ENCODE peak calls at places on chromosomes 1 and 21, in four cellular contexts. P is SK-N-SH, Z is stomach, U is esophagus muscularis mucosa. I is an unnamed sample. For H3K36me3, the result is how much of the 10 kb centered on the place peaks cover.

GRCh38 chr1:211612786-211613107 is 33.8 kb upstream of the SLC30A1 start:
- DNase-seq in P (no peak), Z (no peak), U (no peak), I (no peak)

GRCh38 chr1:117110774-117111173 is 10.8 kb downstream of the TRIM45 start:
- DNase-seq in P (no peak), Z (no peak), U (no peak), I (no peak)

GRCh38 chr21:36976882-36977651 is 10.6 kb upstream of the HLCS start:
- DNase-seq in P (peak), Z (no peak), U (no peak), I (peak)

GRCh38 chr1:41476807-41477361 is 7.6 kb downstream of the EDN2 start:
- DNase-seq in P (no peak), Z (peak), U (no peak), I (peak)

GRCh38 chr21:44710756-44711326 is 531 bp downstream of the TSPEAR start:
- DNase-seq in P (peak), Z (no peak), U (no peak), I (no peak)

GRCh38 chr1:240917976-240918375 is 306.0 kb upstream of the GREM2 start:
- DNase-seq in P (no peak), Z (no peak), U (no peak), I (no peak)

GRCh38 chr21:40759061-40759460 is 87.9 kb downstream of the DSCAM start:
- DNase-seq in P (no peak), Z (no peak), U (peak), I (no peak)

GRCh38 chr1:156118175-156118868 is 3.8 kb downstream of the LMNA start:
- DNase-seq in P (no peak), Z (peak), U (no peak), I (peak)

GRCh38 chr1:37945743-37946702 is 830 bp downstream of the INPP5B start:
- DNase-seq in P (peak), Z (peak), U (no peak), I (peak)

GRCh38 chr1:148308832-148309458 is 156.9 kb upstream of the NBPF11 start:
- DNase-seq in P (no peak), Z (no peak), U (no peak), I (no peak)

GRCh38 chr1:13748610-13749505 is 48.9 kb downstream of the PRDM2 start:
- DNase-seq in P (peak), Z (peak), U (peak), I (peak)

GRCh38 chr1:201224671-201225400 is 34.2 kb downstream of the IGFN1 start:
- DNase-seq in P (no peak), Z (no peak), U (peak), I (no peak)

GRCh38 chr1:230905733-230906132 is 37.4 kb upstream of the C1orf198 start:
- DNase-seq in P (no peak), Z (no peak), U (peak), I (no peak)

GRCh38 chr1:7516341-7516740 is 254.8 kb upstream of the VAMP3 start:
- DNase-seq in P (peak), Z (no peak), U (no peak), I (no peak)

GRCh38 chr1:220894924-220895256 is 15.6 kb downstream of the HLX start:
- DNase-seq in P (no peak), Z (no peak), U (peak), I (no peak)

GRCh38 chr1:39847940-39848339 is 35.4 kb downstream of the TRIT1 start:
- DNase-seq in P (no peak), Z (no peak), U (no peak), I (no peak)
- H3K36me3 ChIP-seq in P (half or more), Z (under half), U (under half), I (under half)

GRCh38 chr1:22826630-22827580 is 116.3 kb downstream of the EPHB2 start:
- DNase-seq in P (no peak), Z (peak), U (no peak), I (no peak)
- TF ChIP-seq EP300 in P (no peak), Z (no peak), U (no peak), I (no peak)

GRCh38 chr1:80909175-80909784 is 891.5 kb upstream of the ADGRL2 start:
- DNase-seq in P (no peak), Z (no peak), U (no peak), I (no peak)
- H3K36me3 ChIP-seq in P (under half), Z (under half), U (under half), I (under half)

GRCh38 chr1:67696708-67697107 is 11.7 kb downstream of the GADD45A start:
- DNase-seq in P (no peak), Z (no peak), U (no peak), I (no peak)

GRCh38 chr1:67701876-67702275 is 16.9 kb downstream of the GADD45A start:
- DNase-seq in P (no peak), Z (no peak), U (no peak), I (no peak)

GRCh38 chr1:67704351-67704750 is 19.4 kb downstream of the GADD45A start:
- DNase-seq in P (no peak), Z (no peak), U (no peak), I (no peak)

GRCh38 chr1:67700220-67700619 is 15.2 kb downstream of the GADD45A start:
- DNase-seq in P (no peak), Z (no peak), U (no peak), I (no peak)

DNA sequence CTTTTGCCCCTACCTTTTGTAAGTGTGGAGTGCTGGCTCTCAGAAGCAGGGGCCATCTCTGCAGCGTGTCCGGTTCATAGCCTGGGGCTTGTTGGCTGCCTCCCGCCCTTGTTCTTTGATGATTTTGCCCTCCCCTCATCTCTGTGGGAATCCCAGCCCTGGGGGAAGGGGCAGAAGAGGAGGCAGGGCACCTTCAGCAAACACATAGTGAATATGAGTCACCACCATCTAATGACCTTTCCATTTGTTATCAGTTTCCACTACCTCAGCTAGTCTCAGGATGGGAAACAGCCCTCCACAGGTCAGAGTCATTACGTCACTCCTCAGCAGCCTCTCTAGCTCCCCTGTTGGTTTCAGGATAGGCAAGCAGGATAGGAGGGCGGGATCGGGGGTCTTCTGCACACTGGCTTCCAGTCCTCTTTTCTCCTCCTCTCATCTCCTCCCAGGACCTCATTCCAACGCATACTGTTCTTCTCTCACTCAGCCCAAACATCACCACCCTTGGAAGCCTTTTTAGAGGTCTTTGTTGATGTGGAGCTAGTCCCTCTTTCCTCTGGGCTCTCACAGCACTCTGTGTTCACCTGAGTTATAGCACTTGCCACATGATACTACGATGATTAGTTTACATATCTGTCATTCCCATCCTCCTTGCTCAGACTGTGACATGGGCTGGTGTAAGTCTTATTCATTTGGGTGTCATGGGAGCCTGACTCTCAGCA is 15.8 kb downstream of the GADD45A start:
- DNase-seq in P (peak), Z (no peak), U (no peak), I (no peak)
- TF ChIP-seq EP300 in P (no peak), Z (no peak), U (no peak), I (no peak)

GRCh38 chr1:81499487-81499886 is 301.2 kb upstream of the ADGRL2 start:
- DNase-seq in P (no peak), Z (no peak), U (no peak), I (no peak)

GRCh38 chr1:81492628-81493027 is 308.1 kb upstream of the ADGRL2 start:
- DNase-seq in P (no peak), Z (no peak), U (no peak), I (no peak)

GRCh38 chr1:81493102-81493864 is 307.5 kb upstream of the ADGRL2 start:
- DNase-seq in P (no peak), Z (no peak), U (no peak), I (no peak)

GRCh38 chr1:81498370-81499184 is 302.2 kb upstream of the ADGRL2 start:
- DNase-seq in P (no peak), Z (no peak), U (no peak), I (no peak)
- H3K36me3 ChIP-seq in P (under half), Z (under half), U (under half), I (under half)